ENCODE peak calls at places on chromosomes 5 and 9, in eight cellular contexts. Y is GM10248; H is PC-9; L is cerebellum; C is aorta; Z is stimulated activated CD4-positive, alpha-beta T cell treated with anti-CD3 and anti-CD28 coated beads, Interleukin-1b, Interleukin-23, amount 100 ng/mL, for 1 hour; R is kidney epithelial cell; O is HuH-7.5. E is an unnamed sample.

GRCh38 chr9:91033802-91034201 is 232.2 kb downstream of the SYK start:
- DNase-seq in C (no peak), O (no peak), Z (peak; percentile 16), L (no peak), R (no peak), H (no peak), Y (peak; percentile 45), E (no peak)

GRCh38 chr9:134591573-134591981 is 50.0 kb upstream of the COL5A1 start:
- DNase-seq in Z (no peak), C (no peak), R (no peak), Y (no peak), O (no peak), H (no peak), L (no peak), E (peak; percentile 76)

GRCh38 chr9:17003576-17004240 is 131.1 kb upstream of the CNTLN start:
- DNase-seq in C (no peak), O (no peak), Z (no peak), L (no peak), Y (no peak), H (no peak), R (no peak), E (no peak)

GRCh38 chr9:34992376-34992951 is 2.9 kb downstream of the DNAJB5 start:
- DNase-seq in H (no peak), Z (no peak), R (peak; percentile 77), O (no peak), Y (no peak), C (peak; percentile 95), L (no peak), E (peak; percentile 82)

GRCh38 chr5:155564541-155564940 is 551.0 kb downstream of the KIF4B start:
- DNase-seq in L (no peak), C (no peak), Y (no peak), O (no peak), R (no peak), Z (no peak), H (no peak), E (peak; percentile 62)

GRCh38 chr9:87850405-87850804 is 32.3 kb upstream of the SPATA31E1 start:
- DNase-seq in R (no peak), L (no peak), C (peak; percentile 38), Z (no peak), H (peak; percentile 64), O (no peak), Y (no peak), E (peak; percentile 66)

GRCh38 chr5:101306391-101307137 is 403.5 kb upstream of the ST8SIA4 start:
- DNase-seq in C (no peak), L (no peak), H (peak; percentile 37), R (peak; percentile 5), Z (no peak), O (no peak), Y (no peak), E (peak; percentile 63)

GRCh38 chr9:109653470-109653869 is 126.5 kb upstream of the PALM2AKAP2 start:
- DNase-seq in R (no peak), Y (no peak), Z (no peak), H (no peak), O (no peak), L (no peak), C (no peak), E (peak; percentile 20)

GRCh38 chr5:58774979-58775378 is 192.1 kb downstream of the RAB3C start:
- DNase-seq in C (no peak), H (no peak), O (no peak), L (no peak), Y (no peak), Z (no peak), R (no peak), E (no peak)

GRCh38 chr9:136077491-136077890 is 17.6 kb downstream of the NACC2 start:
- DNase-seq in C (no peak), R (no peak), Y (no peak), O (peak; percentile 3), L (no peak), H (no peak), Z (no peak), E (no peak)

GRCh38 chr5:159550951-159551350 is 220.7 kb upstream of the IL12B start:
- DNase-seq in L (no peak), R (no peak), C (no peak), H (no peak), Z (no peak), Y (no peak), O (no peak), E (no peak)

GRCh38 chr5:33994845-33995244 is 10.4 kb upstream of the SLC45A2 start:
- DNase-seq in Z (no peak), H (no peak), O (no peak), C (no peak), Y (no peak), R (no peak), L (no peak), E (no peak)

GRCh38 chr9:20620658-20621552 is 1.4 kb downstream of the MLLT3 start:
- DNase-seq in L (peak; percentile 29), Y (peak; percentile 24), R (no peak), H (no peak), Z (no peak), O (peak; percentile 8), C (peak; percentile 82), E (peak; percentile 8)

GRCh38 chr9:14316574-14317304 is 2.8 kb upstream of the NFIB start:
- DNase-seq in C (no peak), L (peak; percentile 53), R (no peak), H (no peak), Y (no peak), O (no peak), Z (no peak), E (no peak)

GRCh38 chr5:10729320-10730133 is 31.5 kb downstream of the DAP start:
- DNase-seq in C (no peak), R (no peak), O (no peak), Y (no peak), H (no peak), L (no peak), Z (no peak), E (no peak)

GRCh38 chr9:111431684-111432083 is 52.5 kb downstream of the ECPAS start:
- DNase-seq in R (no peak), C (no peak), H (no peak), O (no peak), Z (no peak), L (no peak), Y (no peak), E (no peak)

GRCh38 chr5:56625577-56625976 is 189.8 kb upstream of the MAP3K1 start:
- DNase-seq in L (no peak), Z (no peak), C (no peak), Y (no peak), R (peak; percentile 38), O (no peak), H (peak; percentile 89), E (peak; percentile 26)

GRCh38 chr5:2754621-2755370 is 3.3 kb upstream of the IRX2 start:
- DNase-seq in L (no peak), Z (no peak), O (no peak), H (no peak), R (no peak), Y (no peak), C (no peak), E (no peak)

GRCh38 chr5:139696894-139697658 is 48.9 kb downstream of the CXXC5 start:
- DNase-seq in Z (no peak), Y (peak; percentile 61), O (peak; percentile 71), H (no peak), R (peak; percentile 86), L (peak; percentile 73), C (peak; percentile 93), E (peak; percentile 93)

GRCh38 chr5:176161431-176161830 is 76.8 kb upstream of the SIMC1 start:
- DNase-seq in Z (no peak), Y (no peak), L (no peak), R (no peak), H (no peak), C (no peak), O (no peak), E (no peak)

GRCh38 chr9:27447036-27447700 is 76.9 kb upstream of the IFNK start:
- DNase-seq in L (no peak), Z (no peak), O (no peak), C (no peak), Y (no peak), R (no peak), H (no peak), E (no peak)

GRCh38 chr9:38066167-38066906 is 2.7 kb downstream of the SHB start:
- DNase-seq in Y (no peak), C (no peak), R (no peak), H (no peak), O (no peak), Z (no peak), L (peak; percentile 51), E (peak; percentile 18)

GRCh38 chr5:179124853-179125788 is 64.9 kb downstream of the ZNF354C start:
- DNase-seq in C (peak; percentile 68), R (no peak), H (no peak), Z (no peak), O (no peak), Y (no peak), L (no peak), E (no peak)